ENCODE peak calls at places on chromosomes 7 and 10, in nine cellular contexts. H is stimulated activated naive CD8-positive, alpha-beta T cell treated with anti-CD3 and anti-CD28 coated beads, Interleukin-15, amount 100 ng/mL, for 72 hours; S is A549; W is lung; O is gastroesophageal sphincter; R is CD4-positive, alpha-beta T cell; D is T-helper 17 cell; A is activated naive CD8-positive, alpha-beta T cell treated with anti-CD3 and anti-CD28 coated beads, Interleukin-2, amount 10 ng/mL, durations not matched to agents 7 days and 5 days; M is left lung. Y is an unnamed sample.
A peak's percentile ranks its signal among the peaks of the same experiment; 100 is the strongest.

GRCh38 chr10:102411341-102412255 is 7.0 kb downstream of the PSD start:
- ATAC-seq in H (no peak), S (no peak), W (no peak), O (no peak), R (no peak), D (no peak), A (no peak), M (no peak), Y (no peak)

GRCh38 chr10:52952391-52953079 is 180.0 kb upstream of the MBL2 start:
- ATAC-seq in H (no peak), S (no peak), W (no peak), O (no peak), R (no peak), D (no peak), A (no peak), M (no peak), Y (no peak)

GRCh38 chr7:84232653-84233052 is 38.1 kb upstream of the SEMA3A start:
- ATAC-seq in H (peak; percentile 56), S (peak; percentile 50), W (no peak), O (peak; percentile 55), R (no peak), D (no peak), A (no peak), M (no peak), Y (no peak)

GRCh38 chr7:98521089-98521692 is 95.9 kb upstream of the NPTX2 start:
- ATAC-seq in H (no peak), S (no peak), W (no peak), O (no peak), R (no peak), D (no peak), A (no peak), M (no peak), Y (no peak)

GRCh38 chr10:72312865-72313391 is 39.2 kb downstream of the DDIT4 start:
- ATAC-seq in H (no peak), S (no peak), W (no peak), O (no peak), R (no peak), D (no peak), A (no peak), M (no peak), Y (no peak)

GRCh38 chr10:20110435-20111119 is 294.3 kb downstream of the PLXDC2 start:
- ATAC-seq in H (no peak), S (no peak), W (no peak), O (no peak), R (no peak), D (no peak), A (no peak), M (no peak), Y (no peak)

GRCh38 chr10:69240455-69240854 is 20.3 kb downstream of the HKDC1 start:
- ATAC-seq in H (no peak), S (no peak), W (no peak), O (no peak), R (no peak), D (no peak), A (no peak), M (no peak), Y (no peak)

GRCh38 chr10:109982123-109982522 is 25.7 kb upstream of the ADD3 start:
- ATAC-seq in H (no peak), S (no peak), W (peak; percentile 23), O (peak; percentile 61), R (no peak), D (no peak), A (no peak), M (peak; percentile 61), Y (no peak)

GRCh38 chr7:128833939-128834310 is 3.7 kb downstream of the FLNC start:
- ATAC-seq in H (no peak), S (no peak), W (no peak), O (no peak), R (no peak), D (no peak), A (no peak), M (peak; percentile 1), Y (no peak)